ENCODE peak calls at places on chromosomes 4 and X, in four cellular contexts. One of them, this sample, is unnamed.

GRCh38 chr4:6782147-6782845 is at the start of gene KIAA0232:
- DNase-seq in cardiac muscle cell: peak; percentile 97
- DNase-seq in HFF-Myc: peak; percentile 45
- DNase-seq in activated CD4-positive, CD25-positive, alpha-beta regulatory T cell: peak; percentile 74
- DNase-seq in this sample: peak; percentile 93

GRCh38 chr4:56907009-56907408 is 691 bp upstream of the REST start:
- DNase-seq in cardiac muscle cell: no peak
- DNase-seq in HFF-Myc: no peak
- DNase-seq in activated CD4-positive, CD25-positive, alpha-beta regulatory T cell: peak; percentile 1
- DNase-seq in this sample: no peak

GRCh38 chrX:149472620-149473019 is 32.5 kb downstream of the IDS start:
- DNase-seq in cardiac muscle cell: no peak
- DNase-seq in HFF-Myc: no peak
- DNase-seq in activated CD4-positive, CD25-positive, alpha-beta regulatory T cell: no peak
- DNase-seq in this sample: no peak

GRCh38 chrX:31384471-31384870 is 312.6 kb upstream of the FTHL17 start:
- DNase-seq in cardiac muscle cell: peak; percentile 10
- DNase-seq in HFF-Myc: no peak
- DNase-seq in activated CD4-positive, CD25-positive, alpha-beta regulatory T cell: no peak
- DNase-seq in this sample: no peak

GRCh38 chrX:110081740-110082139 is 78.8 kb downstream of the TMEM164 start:
- DNase-seq in cardiac muscle cell: peak; percentile 75
- DNase-seq in HFF-Myc: no peak
- DNase-seq in activated CD4-positive, CD25-positive, alpha-beta regulatory T cell: no peak
- DNase-seq in this sample: no peak

GRCh38 chrX:68536884-68537283 is 38.0 kb downstream of the YIPF6 start:
- DNase-seq in cardiac muscle cell: no peak
- DNase-seq in HFF-Myc: no peak
- DNase-seq in activated CD4-positive, CD25-positive, alpha-beta regulatory T cell: no peak
- DNase-seq in this sample: no peak

GRCh38 chr4:15598644-15599043 is 56.5 kb downstream of the FBXL5 start:
- DNase-seq in cardiac muscle cell: peak; percentile 29
- DNase-seq in HFF-Myc: no peak
- DNase-seq in activated CD4-positive, CD25-positive, alpha-beta regulatory T cell: no peak
- DNase-seq in this sample: no peak

GRCh38 chr4:140141196-140141845 is 12.7 kb downstream of the MAML3 start:
- DNase-seq in cardiac muscle cell: no peak
- DNase-seq in HFF-Myc: no peak
- DNase-seq in activated CD4-positive, CD25-positive, alpha-beta regulatory T cell: no peak
- DNase-seq in this sample: no peak

GRCh38 chr4:93791570-93792195 is 36.9 kb upstream of the ATOH1 start:
- DNase-seq in cardiac muscle cell: peak; percentile 64
- DNase-seq in HFF-Myc: peak; percentile 19
- DNase-seq in activated CD4-positive, CD25-positive, alpha-beta regulatory T cell: no peak
- DNase-seq in this sample: peak; percentile 17

GRCh38 chrX:134423606-134424005 is 36.4 kb upstream of the HPRT1 start:
- DNase-seq in cardiac muscle cell: peak; percentile 50
- DNase-seq in HFF-Myc: no peak
- DNase-seq in activated CD4-positive, CD25-positive, alpha-beta regulatory T cell: no peak
- DNase-seq in this sample: no peak

GRCh38 chr4:87058272-87059073 is 123.7 kb downstream of the AFF1 start:
- DNase-seq in cardiac muscle cell: no peak
- DNase-seq in HFF-Myc: no peak
- DNase-seq in activated CD4-positive, CD25-positive, alpha-beta regulatory T cell: peak; percentile 16
- DNase-seq in this sample: no peak

GRCh38 chrX:16851421-16851820 is 18.7 kb downstream of the RBBP7 start:
- DNase-seq in cardiac muscle cell: no peak
- DNase-seq in HFF-Myc: no peak
- DNase-seq in activated CD4-positive, CD25-positive, alpha-beta regulatory T cell: no peak
- DNase-seq in this sample: no peak

GRCh38 chrX:136816970-136817369 is 36.2 kb upstream of the ARHGEF6 start:
- DNase-seq in cardiac muscle cell: peak; percentile 21
- DNase-seq in HFF-Myc: no peak
- DNase-seq in activated CD4-positive, CD25-positive, alpha-beta regulatory T cell: no peak
- DNase-seq in this sample: no peak

GRCh38 chr4:150379454-150379853 is 202.5 kb upstream of the MAB21L2 start:
- DNase-seq in cardiac muscle cell: peak; percentile 25
- DNase-seq in HFF-Myc: no peak
- DNase-seq in activated CD4-positive, CD25-positive, alpha-beta regulatory T cell: no peak
- DNase-seq in this sample: no peak

GRCh38 chr4:177047070-177047850 is 254.5 kb upstream of the VEGFC start:
- DNase-seq in cardiac muscle cell: peak; percentile 89
- DNase-seq in HFF-Myc: peak; percentile 67
- DNase-seq in activated CD4-positive, CD25-positive, alpha-beta regulatory T cell: peak; percentile 4
- DNase-seq in this sample: peak; percentile 20

GRCh38 chr4:78533854-78534253 is 17.7 kb upstream of the ANXA3 start:
- DNase-seq in cardiac muscle cell: no peak
- DNase-seq in HFF-Myc: no peak
- DNase-seq in activated CD4-positive, CD25-positive, alpha-beta regulatory T cell: no peak
- DNase-seq in this sample: no peak

GRCh38 chr4:113052379-113052951 is 3.0 kb downstream of the ANK2 start:
- DNase-seq in cardiac muscle cell: peak; percentile 3
- DNase-seq in HFF-Myc: no peak
- DNase-seq in activated CD4-positive, CD25-positive, alpha-beta regulatory T cell: no peak
- DNase-seq in this sample: no peak

GRCh38 chr4:148787285-148787684 is 345.1 kb upstream of the NR3C2 start:
- DNase-seq in cardiac muscle cell: no peak
- DNase-seq in HFF-Myc: no peak
- DNase-seq in activated CD4-positive, CD25-positive, alpha-beta regulatory T cell: no peak
- DNase-seq in this sample: no peak

GRCh38 chr4:81919238-81919637 is 447.5 kb upstream of the RASGEF1B start:
- DNase-seq in cardiac muscle cell: peak; percentile 51
- DNase-seq in HFF-Myc: no peak
- DNase-seq in activated CD4-positive, CD25-positive, alpha-beta regulatory T cell: no peak
- DNase-seq in this sample: no peak

GRCh38 chr4:148447672-148448071 is 5.5 kb upstream of the NR3C2 start:
- DNase-seq in cardiac muscle cell: no peak
- DNase-seq in HFF-Myc: no peak
- DNase-seq in activated CD4-positive, CD25-positive, alpha-beta regulatory T cell: no peak
- DNase-seq in this sample: no peak

GRCh38 chrX:107574054-107574683 is 54.1 kb upstream of the PRPS1 start:
- DNase-seq in cardiac muscle cell: peak; percentile 43
- DNase-seq in HFF-Myc: no peak
- DNase-seq in activated CD4-positive, CD25-positive, alpha-beta regulatory T cell: no peak
- DNase-seq in this sample: peak; percentile 19

GRCh38 chrX:152926279-152926678 is 28.4 kb downstream of the ZNF185 start:
- DNase-seq in cardiac muscle cell: peak; percentile 57
- DNase-seq in HFF-Myc: peak; percentile 73
- DNase-seq in activated CD4-positive, CD25-positive, alpha-beta regulatory T cell: no peak
- DNase-seq in this sample: peak; percentile 56

GRCh38 chr4:46386570-46386969 is 3.4 kb downstream of the GABRA2 start:
- DNase-seq in cardiac muscle cell: no peak
- DNase-seq in HFF-Myc: no peak
- DNase-seq in activated CD4-positive, CD25-positive, alpha-beta regulatory T cell: no peak
- DNase-seq in this sample: peak; percentile 64

GRCh38 chr4:153084939-153085630 is 119.2 kb upstream of the TRIM2 start:
- DNase-seq in cardiac muscle cell: peak; percentile 76
- DNase-seq in HFF-Myc: peak; percentile 15
- DNase-seq in activated CD4-positive, CD25-positive, alpha-beta regulatory T cell: peak; percentile 87
- DNase-seq in this sample: peak; percentile 63

GRCh38 chr4:140308366-140309123 is 64.9 kb upstream of the SCOC start:
- DNase-seq in cardiac muscle cell: peak; percentile 66
- DNase-seq in HFF-Myc: no peak
- DNase-seq in activated CD4-positive, CD25-positive, alpha-beta regulatory T cell: no peak
- DNase-seq in this sample: no peak

GRCh38 chr4:75370582-75370981 is 143.6 kb downstream of the RCHY1 start:
- DNase-seq in cardiac muscle cell: no peak
- DNase-seq in HFF-Myc: no peak
- DNase-seq in activated CD4-positive, CD25-positive, alpha-beta regulatory T cell: no peak
- DNase-seq in this sample: no peak

GRCh38 chr4:172716291-172716690 is 452.3 kb upstream of the GALNT7 start:
- DNase-seq in cardiac muscle cell: no peak
- DNase-seq in HFF-Myc: no peak
- DNase-seq in activated CD4-positive, CD25-positive, alpha-beta regulatory T cell: no peak
- DNase-seq in this sample: no peak

GRCh38 chr4:125244848-125245450 is 69.8 kb upstream of the FAT4 start:
- DNase-seq in cardiac muscle cell: peak; percentile 57
- DNase-seq in HFF-Myc: no peak
- DNase-seq in activated CD4-positive, CD25-positive, alpha-beta regulatory T cell: no peak
- DNase-seq in this sample: no peak

GRCh38 chrX:40086569-40087335 is 11.0 kb downstream of the BCOR start:
- DNase-seq in cardiac muscle cell: peak; percentile 27
- DNase-seq in HFF-Myc: no peak
- DNase-seq in activated CD4-positive, CD25-positive, alpha-beta regulatory T cell: no peak
- DNase-seq in this sample: no peak

GRCh38 chr4:36138221-36138620 is 106.1 kb downstream of the ARAP2 start:
- DNase-seq in cardiac muscle cell: peak; percentile 31
- DNase-seq in HFF-Myc: no peak
- DNase-seq in activated CD4-positive, CD25-positive, alpha-beta regulatory T cell: no peak
- DNase-seq in this sample: no peak

GRCh38 chrX:46367491-46367890 is 177.7 kb downstream of the ZNF674 start:
- DNase-seq in cardiac muscle cell: no peak
- DNase-seq in HFF-Myc: no peak
- DNase-seq in activated CD4-positive, CD25-positive, alpha-beta regulatory T cell: no peak
- DNase-seq in this sample: no peak

GRCh38 chr4:18042754-18043153 is 21.2 kb upstream of the LCORL start:
- DNase-seq in cardiac muscle cell: no peak
- DNase-seq in HFF-Myc: no peak
- DNase-seq in activated CD4-positive, CD25-positive, alpha-beta regulatory T cell: no peak
- DNase-seq in this sample: no peak

GRCh38 chrX:21725916-21726315 is 32.0 kb downstream of the SMPX start:
- DNase-seq in cardiac muscle cell: no peak
- DNase-seq in HFF-Myc: no peak
- DNase-seq in activated CD4-positive, CD25-positive, alpha-beta regulatory T cell: no peak
- DNase-seq in this sample: no peak

GRCh38 chr4:56386091-56386490 is 1.2 kb downstream of the AASDH start:
- DNase-seq in cardiac muscle cell: no peak
- DNase-seq in HFF-Myc: no peak
- DNase-seq in activated CD4-positive, CD25-positive, alpha-beta regulatory T cell: no peak
- DNase-seq in this sample: no peak

This sample was measured in HuH-7.